ENCODE peak calls at places on chromosomes 5 and 9, in eight cellular contexts. One of them, this sample, is unnamed.

GRCh38 chr5:66554211-66554610 is 42.0 kb upstream of the MAST4 start:
- DNase-seq in AG10803: no peak
- DNase-seq in AG04450: no peak
- DNase-seq in choroid plexus epithelial cell: peak; percentile 5
- DNase-seq in ovary: no peak
- DNase-seq in A549: no peak
- DNase-seq in astrocyte of the spinal cord: peak; percentile 50
- DNase-seq in fibroblast of lung: no peak
- DNase-seq in this sample: no peak

GRCh38 chr5:111563041-111563822 is 50.9 kb upstream of the STARD4 start:
- DNase-seq in ovary: no peak
- DNase-seq in A549: no peak
- DNase-seq in AG04450: peak; percentile 51
- DNase-seq in fibroblast of lung: peak; percentile 54
- DNase-seq in choroid plexus epithelial cell: peak; percentile 95
- DNase-seq in AG10803: peak; percentile 52
- DNase-seq in astrocyte of the spinal cord: peak; percentile 79
- DNase-seq in this sample: no peak

GRCh38 chr9:136679431-136679941 is 7.8 kb downstream of the AGPAT2 start:
- DNase-seq in A549: no peak
- DNase-seq in fibroblast of lung: peak; percentile 21
- DNase-seq in astrocyte of the spinal cord: no peak
- DNase-seq in choroid plexus epithelial cell: peak; percentile 14
- DNase-seq in ovary: no peak
- DNase-seq in AG10803: no peak
- DNase-seq in AG04450: no peak
- DNase-seq in this sample: no peak

GRCh38 chr5:113343343-113343742 is 91.4 kb downstream of the TSSK1B start:
- DNase-seq in choroid plexus epithelial cell: peak; percentile 70
- DNase-seq in ovary: no peak
- DNase-seq in AG10803: no peak
- DNase-seq in fibroblast of lung: peak; percentile 75
- DNase-seq in astrocyte of the spinal cord: no peak
- DNase-seq in A549: no peak
- DNase-seq in AG04450: no peak
- DNase-seq in this sample: no peak

GRCh38 chr9:114925672-114926071 is 4.7 kb downstream of the TNFSF8 start:
- DNase-seq in A549: no peak
- DNase-seq in AG10803: no peak
- DNase-seq in fibroblast of lung: no peak
- DNase-seq in ovary: no peak
- DNase-seq in choroid plexus epithelial cell: no peak
- DNase-seq in astrocyte of the spinal cord: no peak
- DNase-seq in AG04450: no peak
- DNase-seq in this sample: no peak

GRCh38 chr5:134370306-134370870 is 981 bp upstream of the UBE2B start:
- DNase-seq in fibroblast of lung: no peak
- DNase-seq in ovary: no peak
- DNase-seq in AG10803: no peak
- DNase-seq in A549: no peak
- DNase-seq in choroid plexus epithelial cell: no peak
- DNase-seq in AG04450: no peak
- DNase-seq in astrocyte of the spinal cord: no peak
- DNase-seq in this sample: no peak

GRCh38 chr5:116579139-116579538 is 4.5 kb upstream of the SEMA6A start:
- DNase-seq in choroid plexus epithelial cell: no peak
- DNase-seq in fibroblast of lung: no peak
- DNase-seq in AG04450: no peak
- DNase-seq in ovary: no peak
- DNase-seq in A549: no peak
- DNase-seq in astrocyte of the spinal cord: no peak
- DNase-seq in AG10803: no peak
- DNase-seq in this sample: no peak

GRCh38 chr5:147748590-147748989 is 33.9 kb downstream of the JAKMIP2 start:
- DNase-seq in A549: no peak
- DNase-seq in AG04450: no peak
- DNase-seq in astrocyte of the spinal cord: no peak
- DNase-seq in AG10803: no peak
- DNase-seq in ovary: no peak
- DNase-seq in fibroblast of lung: no peak
- DNase-seq in choroid plexus epithelial cell: no peak
- DNase-seq in this sample: no peak

GRCh38 chr5:151676719-151677118 is 10.0 kb downstream of the SPARC start:
- DNase-seq in AG10803: peak; percentile 81
- DNase-seq in A549: no peak
- DNase-seq in choroid plexus epithelial cell: peak; percentile 38
- DNase-seq in fibroblast of lung: peak; percentile 2
- DNase-seq in astrocyte of the spinal cord: no peak
- DNase-seq in AG04450: no peak
- DNase-seq in ovary: no peak
- DNase-seq in this sample: no peak

GRCh38 chr9:133514475-133515239 is 10.1 kb downstream of the MYMK start:
- DNase-seq in AG10803: no peak
- DNase-seq in AG04450: no peak
- DNase-seq in ovary: peak; percentile 74
- DNase-seq in astrocyte of the spinal cord: no peak
- DNase-seq in A549: no peak
- DNase-seq in fibroblast of lung: no peak
- DNase-seq in choroid plexus epithelial cell: no peak
- DNase-seq in this sample: no peak

GRCh38 chr5:141489841-141490240 is 960 bp downstream of the PCDHGC5 start:
- DNase-seq in fibroblast of lung: no peak
- DNase-seq in A549: no peak
- DNase-seq in AG04450: no peak
- DNase-seq in choroid plexus epithelial cell: no peak
- DNase-seq in ovary: no peak
- DNase-seq in astrocyte of the spinal cord: no peak
- DNase-seq in AG10803: no peak
- DNase-seq in this sample: no peak

GRCh38 chr9:109479822-109480221 is 18.3 kb downstream of the PTPN3 start:
- DNase-seq in choroid plexus epithelial cell: no peak
- DNase-seq in fibroblast of lung: no peak
- DNase-seq in AG10803: no peak
- DNase-seq in A549: no peak
- DNase-seq in astrocyte of the spinal cord: no peak
- DNase-seq in AG04450: no peak
- DNase-seq in ovary: no peak
- DNase-seq in this sample: no peak

GRCh38 chr5:175588709-175589429 is 69.0 kb upstream of the HRH2 start:
- DNase-seq in A549: no peak
- DNase-seq in AG10803: no peak
- DNase-seq in AG04450: no peak
- DNase-seq in ovary: no peak
- DNase-seq in choroid plexus epithelial cell: no peak
- DNase-seq in astrocyte of the spinal cord: no peak
- DNase-seq in fibroblast of lung: no peak
- DNase-seq in this sample: no peak

GRCh38 chr9:14030350-14030823 is 283.6 kb downstream of the NFIB start:
- DNase-seq in A549: peak; percentile 48
- DNase-seq in astrocyte of the spinal cord: peak; percentile 90
- DNase-seq in fibroblast of lung: peak; percentile 96
- DNase-seq in AG04450: peak; percentile 34
- DNase-seq in choroid plexus epithelial cell: peak; percentile 96
- DNase-seq in ovary: peak; percentile 37
- DNase-seq in AG10803: peak; percentile 22
- DNase-seq in this sample: no peak

GRCh38 chr5:144162686-144163085 is 7.8 kb downstream of the YIPF5 start:
- DNase-seq in AG04450: no peak
- DNase-seq in A549: no peak
- DNase-seq in fibroblast of lung: no peak
- DNase-seq in choroid plexus epithelial cell: peak; percentile 28
- DNase-seq in AG10803: no peak
- DNase-seq in astrocyte of the spinal cord: no peak
- DNase-seq in ovary: no peak
- DNase-seq in this sample: no peak

GRCh38 chr5:41519801-41520200 is 9.4 kb upstream of the PLCXD3 start:
- DNase-seq in AG10803: no peak
- DNase-seq in A549: peak; percentile 52
- DNase-seq in ovary: no peak
- DNase-seq in choroid plexus epithelial cell: peak; percentile 40
- DNase-seq in fibroblast of lung: peak; percentile 7
- DNase-seq in astrocyte of the spinal cord: no peak
- DNase-seq in AG04450: no peak
- DNase-seq in this sample: no peak

GRCh38 chr9:6733243-6733642 is 24.5 kb upstream of the KDM4C start:
- DNase-seq in AG10803: no peak
- DNase-seq in ovary: no peak
- DNase-seq in astrocyte of the spinal cord: no peak
- DNase-seq in AG04450: no peak
- DNase-seq in A549: no peak
- DNase-seq in fibroblast of lung: no peak
- DNase-seq in choroid plexus epithelial cell: no peak
- DNase-seq in this sample: no peak

GRCh38 chr5:65034029-65034781 is 265.5 kb downstream of the CWC27 start:
- DNase-seq in AG10803: peak; percentile 44
- DNase-seq in A549: no peak
- DNase-seq in AG04450: no peak
- DNase-seq in fibroblast of lung: peak; percentile 25
- DNase-seq in astrocyte of the spinal cord: no peak
- DNase-seq in ovary: no peak
- DNase-seq in choroid plexus epithelial cell: peak; percentile 22
- DNase-seq in this sample: no peak
- H3K4me3 ChIP-seq in AG10803: no peak overlapping the region
- H3K4me3 ChIP-seq in A549: no peak overlapping the region
- H3K4me3 ChIP-seq in AG04450: no peak overlapping the region
- H3K4me3 ChIP-seq in fibroblast of lung: no peak overlapping the region
- H3K4me3 ChIP-seq in astrocyte of the spinal cord: no peak overlapping the region
- H3K4me3 ChIP-seq in ovary: no peak overlapping the region
- H3K4me3 ChIP-seq in choroid plexus epithelial cell: no peak overlapping the region
- H3K4me3 ChIP-seq in this sample: no peak overlapping the region

GRCh38 chr9:131095666-131096489 is 453 bp upstream of the AIF1L start:
- DNase-seq in AG04450: no peak
- DNase-seq in ovary: no peak
- DNase-seq in astrocyte of the spinal cord: no peak
- DNase-seq in A549: peak; percentile 44
- DNase-seq in choroid plexus epithelial cell: no peak
- DNase-seq in AG10803: no peak
- DNase-seq in fibroblast of lung: no peak
- DNase-seq in this sample: no peak
- TF ChIP-seq CTCF in AG04450: peak; percentile 19
- TF ChIP-seq CTCF in ovary: no peak
- TF ChIP-seq CTCF in astrocyte of the spinal cord: peak; percentile 20
- TF ChIP-seq CTCF in A549: no peak
- TF ChIP-seq CTCF in choroid plexus epithelial cell: peak; percentile 23
- TF ChIP-seq CTCF in AG10803: no peak
- TF ChIP-seq CTCF in fibroblast of lung: no peak
- TF ChIP-seq CTCF in this sample: no peak

GRCh38 chr5:177367981-177368960 is 10.5 kb downstream of the RGS14 start:
- DNase-seq in astrocyte of the spinal cord: no peak
- DNase-seq in A549: no peak
- DNase-seq in fibroblast of lung: no peak
- DNase-seq in AG10803: no peak
- DNase-seq in AG04450: no peak
- DNase-seq in ovary: no peak
- DNase-seq in choroid plexus epithelial cell: no peak
- DNase-seq in this sample: no peak

GRCh38 chr5:177371120-177371537 is 13.1 kb upstream of the SLC34A1 start:
- DNase-seq in AG04450: no peak
- DNase-seq in fibroblast of lung: no peak
- DNase-seq in ovary: no peak
- DNase-seq in A549: no peak
- DNase-seq in AG10803: no peak
- DNase-seq in choroid plexus epithelial cell: no peak
- DNase-seq in astrocyte of the spinal cord: no peak
- DNase-seq in this sample: no peak

GRCh38 chr5:177369913-177370487 is 12.3 kb downstream of the RGS14 start:
- DNase-seq in fibroblast of lung: no peak
- DNase-seq in A549: no peak
- DNase-seq in choroid plexus epithelial cell: no peak
- DNase-seq in AG10803: no peak
- DNase-seq in ovary: no peak
- DNase-seq in astrocyte of the spinal cord: no peak
- DNase-seq in AG04450: no peak
- DNase-seq in this sample: no peak

GRCh38 chr5:177370488-177371119 is 12.9 kb downstream of the RGS14 start:
- DNase-seq in ovary: peak; percentile 77
- DNase-seq in choroid plexus epithelial cell: peak; percentile 95
- DNase-seq in fibroblast of lung: peak; percentile 85
- DNase-seq in A549: peak; percentile 95
- DNase-seq in AG10803: peak; percentile 77
- DNase-seq in AG04450: peak; percentile 72
- DNase-seq in astrocyte of the spinal cord: peak; percentile 87
- DNase-seq in this sample: peak; percentile 48

DNA sequence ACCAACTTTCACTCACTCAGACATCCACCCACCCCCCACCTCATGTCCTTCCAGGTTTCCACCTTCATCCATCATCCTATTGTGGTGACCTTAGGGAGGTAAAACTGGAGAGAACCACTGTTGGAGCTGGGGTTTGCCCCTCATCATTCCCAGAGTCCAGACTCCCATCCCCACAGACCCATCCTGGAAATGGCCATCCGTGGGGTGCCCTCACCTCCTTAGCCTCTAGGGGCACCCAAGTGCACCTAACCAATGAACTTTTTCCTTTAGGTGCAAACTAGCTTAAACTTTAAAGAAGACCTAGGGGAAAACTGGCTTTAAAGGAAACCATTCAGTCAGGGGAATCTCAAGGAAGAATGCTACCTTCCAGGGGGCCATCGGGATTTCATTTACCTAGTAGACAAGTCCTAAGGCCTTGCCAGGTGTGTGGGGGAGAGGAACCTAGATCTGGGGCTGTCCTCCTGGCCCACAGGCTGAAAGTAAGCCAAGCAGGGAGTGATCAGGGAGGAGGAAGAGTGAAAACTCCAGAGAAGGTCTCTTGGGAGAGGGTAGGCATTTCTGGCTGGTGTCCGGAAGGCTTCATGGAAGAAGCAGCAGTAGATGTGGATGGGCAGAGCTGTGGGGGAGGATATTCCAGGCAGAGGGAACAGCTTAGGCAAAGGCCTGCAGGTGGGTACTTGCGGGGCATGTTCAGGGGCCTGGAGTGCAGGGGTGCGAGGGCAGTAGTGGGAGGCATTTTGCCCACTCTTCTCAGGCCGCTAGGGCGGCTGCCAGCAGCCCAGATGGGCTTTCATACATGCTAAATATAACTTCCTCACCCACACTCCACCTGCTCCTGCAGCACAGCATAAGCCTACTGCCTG is 11.6 kb downstream of the RGS14 start:
- DNase-seq in A549: peak; percentile 49
- DNase-seq in fibroblast of lung: no peak
- DNase-seq in choroid plexus epithelial cell: peak; percentile 43
- DNase-seq in ovary: no peak
- DNase-seq in astrocyte of the spinal cord: no peak
- DNase-seq in AG04450: no peak
- DNase-seq in AG10803: peak; percentile 6
- DNase-seq in this sample: no peak
- H3K4me3 ChIP-seq in A549: no peak overlapping the region
- H3K4me3 ChIP-seq in fibroblast of lung: no peak overlapping the region
- H3K4me3 ChIP-seq in choroid plexus epithelial cell: no peak overlapping the region
- H3K4me3 ChIP-seq in ovary: no peak overlapping the region
- H3K4me3 ChIP-seq in astrocyte of the spinal cord: no peak overlapping the region
- H3K4me3 ChIP-seq in AG04450: no peak overlapping the region
- H3K4me3 ChIP-seq in AG10803: no peak overlapping the region
- H3K4me3 ChIP-seq in this sample: no peak overlapping the region

DNA sequence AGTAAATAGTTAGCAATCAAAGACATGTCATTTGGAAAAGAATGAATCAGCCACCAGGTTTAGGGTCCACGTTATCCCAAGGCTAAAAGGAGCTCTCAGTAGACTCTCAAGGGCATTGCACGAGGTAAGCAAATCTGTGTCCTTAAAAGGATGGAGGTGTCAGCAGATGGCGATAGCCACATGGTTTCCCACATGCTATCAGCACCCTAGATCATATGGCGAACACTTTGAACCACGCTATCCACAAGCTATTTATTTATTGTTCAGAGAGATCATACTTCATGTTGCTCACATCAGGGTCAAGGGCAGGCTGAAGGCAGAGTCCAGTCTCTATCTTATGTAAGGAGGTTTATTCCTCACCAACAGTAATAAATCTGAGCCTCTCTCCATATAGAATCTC is 43.7 kb downstream of the CDH6 start:
- DNase-seq in fibroblast of lung: peak; percentile 16
- DNase-seq in A549: peak; percentile 11
- DNase-seq in choroid plexus epithelial cell: peak; percentile 37
- DNase-seq in AG04450: no peak
- DNase-seq in astrocyte of the spinal cord: no peak
- DNase-seq in AG10803: peak; percentile 36
- DNase-seq in ovary: no peak
- DNase-seq in this sample: no peak
- TF ChIP-seq CTCF in fibroblast of lung: no peak
- TF ChIP-seq CTCF in A549: no peak
- TF ChIP-seq CTCF in choroid plexus epithelial cell: peak; percentile 26
- TF ChIP-seq CTCF in AG04450: no peak
- TF ChIP-seq CTCF in astrocyte of the spinal cord: no peak
- TF ChIP-seq CTCF in AG10803: peak; percentile 24
- TF ChIP-seq CTCF in ovary: no peak
- TF ChIP-seq CTCF in this sample: peak; percentile 45